ENCODE peak calls at places on chromosome 10, in six cellular contexts. One of them, this sample, is unnamed. For H3K27me3, the result is how much of the 10 kb centered on the place peaks cover.

GRCh38 chr10:3775671-3776551 is 9.1 kb downstream of the KLF6 start:
- DNase-seq in esophagus squamous epithelium: no peak
- DNase-seq in hepatocyte: peak
- DNase-seq in BJ: no peak
- DNase-seq in tibial artery: no peak
- DNase-seq in brain microvascular endothelial cell: peak
- DNase-seq in this sample: no peak

GRCh38 chr10:72260588-72261322 is 13.0 kb upstream of the DDIT4 start:
- DNase-seq in esophagus squamous epithelium: no peak
- DNase-seq in BJ: no peak
- DNase-seq in tibial artery: peak
- DNase-seq in brain microvascular endothelial cell: peak
- DNase-seq in hepatocyte: peak
- DNase-seq in this sample: peak

GRCh38 chr10:95246582-95247051 is 44.2 kb downstream of the PDLIM1 start:
- DNase-seq in hepatocyte: peak
- DNase-seq in BJ: no peak
- DNase-seq in tibial artery: peak
- DNase-seq in brain microvascular endothelial cell: peak
- DNase-seq in esophagus squamous epithelium: no peak
- DNase-seq in this sample: peak

GRCh38 chr10:128751284-128751683 is 625.1 kb upstream of the MKI67 start:
- DNase-seq in esophagus squamous epithelium: no peak
- DNase-seq in hepatocyte: no peak
- DNase-seq in tibial artery: no peak
- DNase-seq in BJ: no peak
- DNase-seq in brain microvascular endothelial cell: no peak
- DNase-seq in this sample: no peak

GRCh38 chr10:100634034-100634433 is 98.3 kb downstream of the HIF1AN start:
- DNase-seq in esophagus squamous epithelium: no peak
- DNase-seq in brain microvascular endothelial cell: no peak
- DNase-seq in hepatocyte: no peak
- DNase-seq in BJ: no peak
- DNase-seq in tibial artery: no peak
- DNase-seq in this sample: no peak

GRCh38 chr10:126376956-126377355 is 11.3 kb downstream of the ADAM12 start:
- DNase-seq in BJ: no peak
- DNase-seq in hepatocyte: no peak
- DNase-seq in tibial artery: no peak
- DNase-seq in brain microvascular endothelial cell: peak
- DNase-seq in esophagus squamous epithelium: no peak
- DNase-seq in this sample: no peak

GRCh38 chr10:121609426-121610380 is 11.5 kb upstream of the FGFR2 start:
- DNase-seq in esophagus squamous epithelium: no peak
- DNase-seq in brain microvascular endothelial cell: no peak
- DNase-seq in BJ: no peak
- DNase-seq in tibial artery: no peak
- DNase-seq in hepatocyte: no peak
- DNase-seq in this sample: no peak

GRCh38 chr10:133364645-133365431 is 7.0 kb upstream of the FUOM start:
- DNase-seq in brain microvascular endothelial cell: no peak
- DNase-seq in BJ: no peak
- DNase-seq in hepatocyte: no peak
- DNase-seq in esophagus squamous epithelium: no peak
- DNase-seq in tibial artery: no peak
- DNase-seq in this sample: no peak

GRCh38 chr10:71679425-71679824 is 40.2 kb downstream of the C10orf105 start:
- DNase-seq in brain microvascular endothelial cell: no peak
- DNase-seq in BJ: no peak
- DNase-seq in esophagus squamous epithelium: no peak
- DNase-seq in tibial artery: no peak
- DNase-seq in hepatocyte: no peak
- DNase-seq in this sample: no peak

GRCh38 chr10:84424731-84425165 is 96.4 kb downstream of the CCSER2 start:
- DNase-seq in esophagus squamous epithelium: no peak
- DNase-seq in tibial artery: peak
- DNase-seq in BJ: peak
- DNase-seq in hepatocyte: peak
- DNase-seq in brain microvascular endothelial cell: peak
- DNase-seq in this sample: peak

GRCh38 chr10:34955391-34955790 is 134.8 kb downstream of the CUL2 start:
- DNase-seq in BJ: no peak
- DNase-seq in hepatocyte: no peak
- DNase-seq in brain microvascular endothelial cell: no peak
- DNase-seq in esophagus squamous epithelium: no peak
- DNase-seq in tibial artery: no peak
- DNase-seq in this sample: no peak

GRCh38 chr10:43888551-43888950 is 239.9 kb upstream of the ZNF32 start:
- DNase-seq in brain microvascular endothelial cell: peak
- DNase-seq in esophagus squamous epithelium: no peak
- DNase-seq in hepatocyte: no peak
- DNase-seq in tibial artery: no peak
- DNase-seq in BJ: peak
- DNase-seq in this sample: no peak

GRCh38 chr10:63219749-63220148 is 86.6 kb downstream of the NRBF2 start:
- DNase-seq in hepatocyte: no peak
- DNase-seq in esophagus squamous epithelium: no peak
- DNase-seq in brain microvascular endothelial cell: no peak
- DNase-seq in tibial artery: no peak
- DNase-seq in BJ: no peak
- DNase-seq in this sample: no peak

GRCh38 chr10:22932626-22933370 is 4.9 kb downstream of the ARMC3 start:
- DNase-seq in BJ: no peak
- DNase-seq in brain microvascular endothelial cell: no peak
- DNase-seq in hepatocyte: no peak
- DNase-seq in esophagus squamous epithelium: no peak
- DNase-seq in tibial artery: peak
- DNase-seq in this sample: no peak

GRCh38 chr10:104345512-104345911 is 7.2 kb upstream of the ITPRIP start:
- DNase-seq in tibial artery: no peak
- DNase-seq in BJ: no peak
- DNase-seq in hepatocyte: no peak
- DNase-seq in esophagus squamous epithelium: no peak
- DNase-seq in brain microvascular endothelial cell: no peak
- DNase-seq in this sample: no peak

GRCh38 chr10:114694735-114695134 is 36.7 kb upstream of the ABLIM1 start:
- DNase-seq in tibial artery: no peak
- DNase-seq in BJ: no peak
- DNase-seq in hepatocyte: peak
- DNase-seq in brain microvascular endothelial cell: no peak
- DNase-seq in esophagus squamous epithelium: no peak
- DNase-seq in this sample: no peak

GRCh38 chr10:110872145-110872983 is 636 bp downstream of the PDCD4 start:
- DNase-seq in tibial artery: peak
- DNase-seq in brain microvascular endothelial cell: peak
- DNase-seq in esophagus squamous epithelium: no peak
- DNase-seq in hepatocyte: peak
- DNase-seq in BJ: no peak
- DNase-seq in this sample: no peak

GRCh38 chr10:33722067-33722466 is 387.6 kb upstream of the NRP1 start:
- DNase-seq in BJ: no peak
- DNase-seq in brain microvascular endothelial cell: no peak
- DNase-seq in hepatocyte: no peak
- DNase-seq in tibial artery: no peak
- DNase-seq in esophagus squamous epithelium: no peak
- DNase-seq in this sample: no peak

GRCh38 chr10:10359263-10359662 is 658.4 kb upstream of the CELF2 start:
- DNase-seq in tibial artery: no peak
- DNase-seq in hepatocyte: no peak
- DNase-seq in brain microvascular endothelial cell: no peak
- DNase-seq in BJ: no peak
- DNase-seq in esophagus squamous epithelium: no peak
- DNase-seq in this sample: no peak

GRCh38 chr10:32957341-32958084 is 517 bp downstream of the ITGB1 start:
- DNase-seq in hepatocyte: peak
- DNase-seq in BJ: no peak
- DNase-seq in tibial artery: peak
- DNase-seq in esophagus squamous epithelium: no peak
- DNase-seq in brain microvascular endothelial cell: no peak
- DNase-seq in this sample: no peak

GRCh38 chr10:73865459-73866442 is 8.6 kb downstream of the CAMK2G start:
- DNase-seq in BJ: no peak
- DNase-seq in hepatocyte: no peak
- DNase-seq in brain microvascular endothelial cell: no peak
- DNase-seq in esophagus squamous epithelium: peak
- DNase-seq in tibial artery: peak
- DNase-seq in this sample: no peak

GRCh38 chr10:100982916-100983830 is 4.1 kb downstream of the MRPL43 start:
- DNase-seq in hepatocyte: no peak
- DNase-seq in tibial artery: no peak
- DNase-seq in BJ: no peak
- DNase-seq in brain microvascular endothelial cell: no peak
- DNase-seq in esophagus squamous epithelium: no peak
- DNase-seq in this sample: no peak

GRCh38 chr10:103802637-103803353 is 52.6 kb downstream of the SH3PXD2A start:
- DNase-seq in brain microvascular endothelial cell: no peak
- DNase-seq in hepatocyte: no peak
- DNase-seq in esophagus squamous epithelium: no peak
- DNase-seq in tibial artery: no peak
- DNase-seq in BJ: no peak
- DNase-seq in this sample: no peak

GRCh38 chr10:23362879-23363787 is 18.5 kb upstream of the C10orf67 start:
- DNase-seq in hepatocyte: no peak
- DNase-seq in BJ: no peak
- DNase-seq in esophagus squamous epithelium: no peak
- DNase-seq in tibial artery: no peak
- DNase-seq in brain microvascular endothelial cell: no peak
- DNase-seq in this sample: no peak

GRCh38 chr10:27341001-27341400 is 100.4 kb upstream of the ACBD5 start:
- DNase-seq in esophagus squamous epithelium: no peak
- DNase-seq in BJ: no peak
- DNase-seq in hepatocyte: no peak
- DNase-seq in brain microvascular endothelial cell: no peak
- DNase-seq in tibial artery: no peak
- DNase-seq in this sample: no peak

GRCh38 chr10:132118366-132118765 is 52.6 kb downstream of the JAKMIP3 start:
- DNase-seq in brain microvascular endothelial cell: no peak
- DNase-seq in BJ: no peak
- DNase-seq in tibial artery: no peak
- DNase-seq in hepatocyte: no peak
- DNase-seq in esophagus squamous epithelium: no peak
- DNase-seq in this sample: no peak
- H3K27me3 ChIP-seq in brain microvascular endothelial cell: under half
- H3K27me3 ChIP-seq in BJ: under half
- H3K27me3 ChIP-seq in tibial artery: under half
- H3K27me3 ChIP-seq in hepatocyte: under half
- H3K27me3 ChIP-seq in esophagus squamous epithelium: under half
- H3K27me3 ChIP-seq in this sample: under half

DNA sequence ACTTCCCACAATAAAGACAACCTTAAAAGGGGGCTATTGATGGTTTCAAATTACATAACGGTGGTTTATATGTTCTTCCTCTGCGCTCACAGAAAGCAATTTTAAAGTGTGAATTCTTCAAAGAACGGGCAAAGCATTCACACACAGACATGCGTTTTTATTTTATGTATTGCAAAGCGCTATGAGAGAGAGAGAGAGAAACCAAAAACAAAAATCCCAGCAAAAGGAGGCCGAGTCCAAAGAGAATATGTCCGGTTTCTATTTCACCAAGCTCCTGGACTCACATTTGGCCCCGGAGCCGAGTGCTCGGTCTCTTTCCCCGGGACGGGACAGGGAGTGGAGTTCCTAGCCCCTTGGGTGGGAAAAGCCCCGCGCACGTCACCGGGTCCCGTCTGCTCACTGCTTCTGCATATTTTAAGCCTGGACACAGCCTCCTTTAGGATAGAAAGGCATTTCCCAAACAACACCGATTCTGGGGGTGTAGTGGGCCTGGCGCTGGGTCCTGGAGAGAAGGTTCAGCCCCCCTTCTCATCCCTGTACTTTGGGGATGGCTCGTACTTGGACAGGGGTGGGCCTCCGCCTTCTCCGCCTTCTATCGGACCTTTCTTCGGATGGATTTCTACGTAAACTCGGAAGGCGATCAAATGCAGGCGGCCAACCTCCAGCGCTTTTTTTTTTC is 26.9 kb upstream of the VAX1 start:
- DNase-seq in brain microvascular endothelial cell: no peak
- DNase-seq in esophagus squamous epithelium: no peak
- DNase-seq in hepatocyte: no peak
- DNase-seq in tibial artery: no peak
- DNase-seq in BJ: no peak
- DNase-seq in this sample: no peak
- H3K27me3 ChIP-seq in brain microvascular endothelial cell: half or more
- H3K27me3 ChIP-seq in esophagus squamous epithelium: under half
- H3K27me3 ChIP-seq in hepatocyte: half or more
- H3K27me3 ChIP-seq in tibial artery: half or more
- H3K27me3 ChIP-seq in BJ: under half
- H3K27me3 ChIP-seq in this sample: under half

GRCh38 chr10:98378722-98379121 is 36.3 kb downstream of the PYROXD2 start:
- DNase-seq in hepatocyte: no peak
- DNase-seq in tibial artery: no peak
- DNase-seq in BJ: no peak
- DNase-seq in esophagus squamous epithelium: no peak
- DNase-seq in brain microvascular endothelial cell: peak
- DNase-seq in this sample: no peak
- H3K27me3 ChIP-seq in hepatocyte: under half
- H3K27me3 ChIP-seq in tibial artery: under half
- H3K27me3 ChIP-seq in BJ: under half
- H3K27me3 ChIP-seq in esophagus squamous epithelium: under half
- H3K27me3 ChIP-seq in brain microvascular endothelial cell: under half
- H3K27me3 ChIP-seq in this sample: under half

GRCh38 chr10:99329891-99330674 is 927 bp downstream of the CNNM1 start:
- DNase-seq in hepatocyte: peak
- DNase-seq in BJ: no peak
- DNase-seq in esophagus squamous epithelium: no peak
- DNase-seq in brain microvascular endothelial cell: no peak
- DNase-seq in tibial artery: no peak
- DNase-seq in this sample: no peak
- H3K27me3 ChIP-seq in hepatocyte: half or more
- H3K27me3 ChIP-seq in BJ: under half
- H3K27me3 ChIP-seq in esophagus squamous epithelium: under half
- H3K27me3 ChIP-seq in brain microvascular endothelial cell: under half
- H3K27me3 ChIP-seq in tibial artery: under half
- H3K27me3 ChIP-seq in this sample: under half

GRCh38 chr10:91159254-91159783 is 61.1 kb upstream of the PCGF5 start:
- DNase-seq in hepatocyte: no peak
- DNase-seq in BJ: no peak
- DNase-seq in brain microvascular endothelial cell: peak
- DNase-seq in esophagus squamous epithelium: no peak
- DNase-seq in tibial artery: no peak
- DNase-seq in this sample: no peak
- H3K27me3 ChIP-seq in hepatocyte: under half
- H3K27me3 ChIP-seq in BJ: under half
- H3K27me3 ChIP-seq in brain microvascular endothelial cell: under half
- H3K27me3 ChIP-seq in esophagus squamous epithelium: under half
- H3K27me3 ChIP-seq in tibial artery: under half
- H3K27me3 ChIP-seq in this sample: under half